ENCODE peak calls at places on chromosomes 16 and 17, in seven cellular contexts. S is mesendoderm, Q is lung, W is cardiac muscle cell, G is stomach, N is tibial nerve, B is GM23248. X is an unnamed sample. For H3K4me1, the result is how much of the 10 kb centered on the place peaks cover.

GRCh38 chr17:20114466-20114865 is 105.3 kb downstream of the SPECC1 start:
- DNase-seq in S (no peak), Q (no peak), W (no peak), G (no peak), N (no peak), B (peak), X (no peak)

GRCh38 chr16:65769055-65769465 is 597.4 kb upstream of the CDH5 start:
- DNase-seq in S (peak), Q (no peak), W (peak), G (no peak), N (no peak), B (no peak), X (no peak)

GRCh38 chr17:17783825-17784598 is 52.8 kb downstream of the SREBF1 start:
- DNase-seq in S (peak), Q (peak), W (peak), G (peak), N (no peak), B (peak), X (peak)

GRCh38 chr17:1562178-1562643 is 381 bp downstream of the PITPNA start:
- DNase-seq in S (no peak), Q (peak), W (peak), G (peak), N (no peak), B (peak), X (peak)

GRCh38 chr16:78443780-78444422 is 344.4 kb downstream of the WWOX start:
- DNase-seq in S (no peak), Q (no peak), W (peak), G (no peak), N (no peak), B (peak), X (no peak)

GRCh38 chr17:10681866-10682446 is 15.4 kb downstream of the SCO1 start:
- DNase-seq in S (no peak), Q (no peak), W (peak), G (no peak), N (no peak), B (peak), X (no peak)

GRCh38 chr16:56600398-56600999 is 7.9 kb upstream of the MT2A start:
- DNase-seq in S (peak), Q (no peak), W (peak), G (peak), N (no peak), B (peak), X (no peak)

GRCh38 chr17:21397341-21398050 is 21.3 kb downstream of the KCNJ12 start:
- DNase-seq in S (no peak), Q (no peak), W (peak), G (no peak), N (no peak), B (peak), X (no peak)

GRCh38 chr17:82962163-82962720 is 117.2 kb upstream of the METRNL start:
- DNase-seq in S (no peak), Q (no peak), W (peak), G (peak), N (no peak), B (peak), X (no peak)

GRCh38 chr17:40516581-40517285 is 15.3 kb upstream of the TNS4 start:
- DNase-seq in S (peak), Q (no peak), W (peak), G (no peak), N (no peak), B (peak), X (peak)

GRCh38 chr16:16988963-16989362 is 481.8 kb downstream of the XYLT1 start:
- DNase-seq in S (no peak), Q (no peak), W (no peak), G (no peak), N (no peak), B (no peak), X (no peak)

GRCh38 chr16:69166946-69167930 is 19.7 kb upstream of the SNTB2 start:
- DNase-seq in S (no peak), Q (no peak), W (peak), G (no peak), N (no peak), B (peak), X (no peak)

DNA sequence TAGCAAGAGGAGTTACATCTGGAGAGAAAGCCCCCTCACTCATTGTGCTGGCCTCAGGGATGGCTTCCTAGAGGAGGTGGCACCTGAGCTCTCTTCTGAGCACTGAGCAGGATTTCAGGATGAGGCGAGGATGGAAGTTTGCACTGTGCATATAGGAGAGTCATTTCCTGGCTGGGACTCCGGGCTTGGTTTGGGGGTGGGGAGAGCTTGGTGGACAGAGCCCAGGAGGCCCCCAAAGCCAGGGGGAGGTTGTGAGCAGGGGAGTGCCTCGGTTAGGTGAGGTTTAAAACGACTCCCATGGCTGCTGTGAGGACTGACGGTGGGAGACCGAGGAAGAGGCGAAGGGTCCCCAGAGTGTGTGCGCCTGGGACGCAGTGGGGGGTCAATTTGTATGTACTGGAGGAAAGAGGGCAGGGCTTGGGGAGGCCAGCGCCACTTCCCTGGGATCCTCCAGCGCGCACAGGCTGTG is 1.2 kb downstream of the CAMKK1 start:
- DNase-seq in S (no peak), Q (no peak), W (no peak), G (no peak), N (no peak), B (peak), X (no peak)
- H3K4me1 ChIP-seq in S (under half), Q (under half), W (under half), G (half or more), N (under half), B (under half), X (under half)

DNA sequence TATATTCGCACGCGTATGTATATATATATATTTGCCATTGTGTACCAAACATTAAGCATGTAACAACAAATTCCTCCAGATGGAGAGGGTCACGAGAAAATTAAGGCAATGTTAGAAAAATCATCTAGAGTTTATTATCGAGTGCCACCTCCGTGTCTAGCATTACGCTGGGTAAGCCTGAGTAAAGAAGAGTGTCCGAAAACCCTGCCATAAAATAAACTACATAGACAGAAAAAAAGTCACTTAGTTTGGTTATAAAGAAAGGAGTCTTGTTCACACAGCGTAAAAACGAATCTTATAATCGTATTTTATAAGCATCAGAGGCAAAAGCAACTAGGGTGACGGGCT is 638 bp upstream of the RHOT1 start:
- DNase-seq in S (no peak), Q (no peak), W (no peak), G (no peak), N (no peak), B (no peak), X (no peak)
- H3K4me1 ChIP-seq in S (under half), Q (under half), W (under half), G (under half), N (under half), B (under half), X (under half)

DNA sequence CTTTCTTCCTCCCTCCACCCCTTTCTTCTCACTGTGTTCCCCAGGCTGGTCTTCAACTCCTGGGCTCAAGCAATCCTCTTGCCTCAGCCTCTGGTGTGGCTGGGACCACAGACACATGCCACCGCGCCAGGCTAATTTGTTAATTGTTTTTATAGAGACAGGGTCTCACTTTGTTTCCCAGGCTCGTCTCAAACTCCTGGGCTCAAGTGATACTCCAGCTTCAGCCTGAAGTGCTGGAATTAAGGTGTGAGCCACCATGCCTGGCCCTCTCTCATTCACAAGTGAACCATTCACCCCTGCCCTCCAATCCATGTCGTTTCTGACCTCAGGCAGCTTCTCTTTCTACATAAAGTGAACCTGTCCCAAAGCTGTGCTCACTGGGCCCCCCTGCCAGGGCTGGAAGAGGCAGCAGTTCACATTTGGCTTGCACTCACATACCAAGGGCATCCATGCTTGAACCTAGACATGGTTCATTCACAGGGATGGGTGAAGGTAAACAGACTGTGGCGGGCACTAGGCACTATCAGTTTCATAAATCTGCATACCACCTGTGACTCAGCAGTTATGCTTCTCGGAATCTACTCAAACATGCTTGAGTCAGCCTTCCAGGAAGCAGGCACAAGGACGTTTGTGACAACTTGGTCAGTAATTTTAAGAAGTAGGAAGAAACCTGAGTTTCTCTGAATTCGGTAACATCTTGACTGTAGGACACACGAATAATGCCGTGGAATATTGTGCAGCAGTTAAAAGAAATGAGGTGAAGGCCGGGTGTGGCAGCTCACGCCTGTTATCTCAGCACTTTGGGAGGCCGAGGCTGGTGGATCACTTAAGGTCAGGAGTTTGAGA is 6.0 kb upstream of the RNF213 start:
- DNase-seq in S (peak), Q (peak), W (peak), G (peak), N (no peak), B (peak), X (no peak)
- H3K4me1 ChIP-seq in S (under half), Q (under half), W (under half), G (under half), N (under half), B (under half), X (under half)

GRCh38 chr17:35169964-35170363 is 22.3 kb downstream of the UNC45B start:
- DNase-seq in S (no peak), Q (no peak), W (no peak), G (no peak), N (no peak), B (no peak), X (no peak)

GRCh38 chr17:35171834-35172233 is 22.4 kb downstream of the SLC35G3 start:
- DNase-seq in S (no peak), Q (no peak), W (no peak), G (no peak), N (no peak), B (peak), X (no peak)

GRCh38 chr17:35175638-35176415 is 18.4 kb downstream of the SLC35G3 start:
- DNase-seq in S (no peak), Q (no peak), W (no peak), G (no peak), N (no peak), B (no peak), X (no peak)

GRCh38 chr17:35170968-35171771 is 23.0 kb downstream of the SLC35G3 start:
- DNase-seq in S (no peak), Q (no peak), W (peak), G (no peak), N (no peak), B (peak), X (no peak)

DNA sequence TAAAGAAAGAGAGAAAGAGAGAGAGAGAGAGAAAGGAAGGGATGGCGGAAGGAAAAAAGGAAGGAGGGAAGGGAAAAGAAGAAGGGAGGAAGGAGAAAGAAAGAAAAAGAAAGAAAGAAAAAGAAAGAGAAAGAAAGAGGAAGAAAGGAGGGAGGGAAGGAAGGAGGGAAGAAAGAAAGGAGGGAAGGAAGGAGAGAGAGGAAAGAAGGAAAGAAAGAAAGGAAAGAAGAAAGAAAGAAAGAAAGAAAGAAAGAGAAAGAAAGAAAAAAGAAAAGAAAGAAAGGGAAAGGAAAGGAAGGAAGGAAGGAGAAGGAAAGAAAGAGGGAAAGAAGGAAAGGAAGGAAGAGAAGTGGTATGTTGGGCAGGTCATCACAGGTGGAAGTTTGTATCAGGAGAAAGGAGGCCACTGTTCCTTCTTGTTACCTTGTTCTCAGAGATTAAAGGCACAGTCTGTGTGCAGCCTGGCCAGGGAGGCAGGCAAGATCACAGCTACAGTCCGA is 19.3 kb downstream of the SLC35G3 start:
- DNase-seq in S (no peak), Q (no peak), W (no peak), G (no peak), N (no peak), B (no peak), X (no peak)
- H3K4me1 ChIP-seq in S (under half), Q (under half), W (under half), G (under half), N (under half), B (under half), X (half or more)